ENCODE peak calls at places on chromosomes 5 and 9, in five cellular contexts. Y is A549, G is fibroblast of lung, O is MM.1S, U is IMR-90. D is an unnamed sample.

GRCh38 chr9:128683340-128684064 is 5.5 kb upstream of the SET start:
- DNase-seq in G (peak; percentile 49), U (peak; percentile 19), O (peak; percentile 82), Y (peak; percentile 55), D (peak; percentile 79)

GRCh38 chr9:132200706-132201105 is 38.8 kb downstream of the NTNG2 start:
- DNase-seq in U (no peak), G (no peak), O (no peak), Y (no peak), D (no peak)

GRCh38 chr9:15416880-15417279 is 5.8 kb upstream of the SNAPC3 start:
- DNase-seq in Y (peak; percentile 52), U (peak; percentile 65), O (no peak), G (peak; percentile 25), D (no peak)

GRCh38 chr5:146475906-146476305 is 28.8 kb downstream of the TCERG1 start:
- DNase-seq in O (no peak), Y (no peak), U (peak; percentile 2), G (peak; percentile 15), D (no peak)

GRCh38 chr5:14671414-14671813 is 6.9 kb downstream of the OTULIN start:
- DNase-seq in O (peak; percentile 34), Y (peak; percentile 19), G (peak; percentile 54), U (peak; percentile 71), D (no peak)

GRCh38 chr5:92505145-92505544 is 1075.9 kb downstream of the NR2F1-AS1 start:
- DNase-seq in U (peak; percentile 53), Y (no peak), O (no peak), G (peak; percentile 27), D (no peak)

GRCh38 chr5:77029376-77029885 is 773 bp upstream of the AGGF1 start:
- DNase-seq in O (no peak), U (no peak), G (no peak), Y (peak; percentile 8), D (no peak)

GRCh38 chr9:128805661-128806060 is 12.6 kb upstream of the ENDOG start:
- DNase-seq in O (no peak), G (no peak), Y (no peak), U (no peak), D (no peak)

GRCh38 chr9:76374702-76375543 is 19.3 kb downstream of the RFK start:
- DNase-seq in O (no peak), U (peak; percentile 96), Y (peak; percentile 99), G (peak; percentile 95), D (peak; percentile 59)

GRCh38 chr9:8329561-8330283 is 530.1 kb upstream of the DMAC1 start:
- DNase-seq in Y (no peak), G (no peak), U (no peak), O (no peak), D (no peak)

GRCh38 chr5:16013334-16014065 is 166.1 kb downstream of the MARCHF11 start:
- DNase-seq in U (no peak), G (no peak), O (no peak), Y (no peak), D (peak; percentile 59)

GRCh38 chr5:68383888-68384310 is 168.3 kb downstream of the PIK3R1 start:
- DNase-seq in U (no peak), G (no peak), O (no peak), Y (no peak), D (no peak)

GRCh38 chr5:139906661-139907060 is 111.1 kb downstream of the PSD2 start:
- DNase-seq in Y (no peak), O (no peak), G (no peak), U (no peak), D (no peak)

GRCh38 chr9:93035821-93036351 is 22.6 kb upstream of the SUSD3 start:
- DNase-seq in Y (no peak), G (no peak), U (no peak), O (no peak), D (no peak)

GRCh38 chr5:135244620-135245021 is 154.4 kb downstream of the MACROH2A1 start:
- DNase-seq in O (no peak), G (no peak), Y (no peak), U (no peak), D (no peak)

GRCh38 chr9:14478175-14479165 is 164.5 kb upstream of the NFIB start:
- DNase-seq in U (no peak), O (no peak), G (no peak), Y (no peak), D (no peak)

GRCh38 chr5:74415695-74416102 is 224.8 kb downstream of the ENC1 start:
- DNase-seq in G (no peak), O (no peak), Y (no peak), U (no peak), D (no peak)

GRCh38 chr5:116044073-116044472 is 11.8 kb downstream of the ARL14EPL start:
- DNase-seq in O (no peak), U (no peak), G (no peak), Y (no peak), D (no peak)

DNA sequence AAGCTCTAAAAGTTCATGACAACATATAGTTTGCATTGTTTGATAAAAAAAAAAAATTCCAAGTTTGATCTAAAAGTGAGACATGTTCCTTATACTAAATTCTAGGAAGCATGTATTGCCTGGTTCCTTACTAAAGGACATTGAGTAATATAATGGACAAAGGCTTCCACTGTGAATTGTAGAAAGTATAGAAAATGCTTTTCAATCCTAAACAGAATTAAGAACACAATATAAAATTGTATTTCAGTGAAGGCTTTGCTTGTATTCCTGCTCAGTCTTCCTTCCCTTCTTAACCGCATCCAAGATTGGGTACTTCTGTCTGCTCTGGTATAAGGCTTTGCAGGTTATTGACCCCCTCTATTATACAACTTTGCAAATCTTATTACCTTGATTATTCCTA is 2.4 kb downstream of the RECK start:
- DNase-seq in O (no peak), Y (no peak), U (no peak), G (no peak), D (no peak)
- H3K4me3 ChIP-seq in O (no peak overlapping the region), Y (no peak overlapping the region), U (peak overlapping the region; percentile 97), G (peak overlapping the region; percentile 95), D (no peak overlapping the region)

DNA sequence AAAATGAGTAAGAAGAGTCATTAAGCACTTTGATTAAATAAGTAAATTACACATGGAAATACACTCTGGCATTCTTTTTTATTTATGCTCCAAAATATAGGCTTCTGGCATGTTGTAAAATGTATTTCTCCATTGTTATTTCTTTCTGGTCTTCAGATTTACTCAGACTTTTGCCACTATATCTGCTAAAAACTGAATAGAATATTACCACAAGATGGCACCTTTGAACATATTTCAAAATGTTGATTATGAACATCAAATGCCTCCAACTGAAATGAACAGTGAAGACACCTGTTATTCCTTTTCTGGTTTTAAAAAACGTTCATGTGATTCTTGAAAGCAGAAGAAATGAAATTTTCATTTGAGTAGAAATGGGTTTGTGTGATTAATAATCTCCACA is 23.6 kb downstream of the TYRP1 start:
- DNase-seq in O (peak; percentile 21), Y (no peak), U (no peak), G (no peak), D (no peak)
- TF ChIP-seq CTCF in O (peak; percentile 13), Y (peak; percentile 57), U (peak; percentile 16), G (no peak), D (no peak)

DNA sequence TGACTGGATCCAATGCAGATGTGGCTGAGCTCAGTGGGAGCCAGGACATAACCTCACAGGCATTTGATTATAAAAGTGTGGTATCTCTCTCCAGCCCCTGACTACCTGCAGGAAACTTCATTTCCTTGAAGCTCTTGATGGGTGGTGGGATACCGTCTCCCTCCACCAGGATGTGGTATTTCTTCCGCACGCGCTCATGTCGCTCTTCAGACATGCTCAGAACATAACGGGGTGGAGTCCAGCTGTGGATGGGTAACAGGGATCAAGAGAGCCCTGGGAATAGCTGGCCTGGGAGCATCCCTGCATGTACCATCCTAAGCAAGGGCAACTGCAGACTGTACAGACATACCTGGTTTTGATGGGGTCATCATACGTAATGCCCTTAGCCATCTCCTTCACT is 1.2 kb downstream of the DDX41 start:
- DNase-seq in Y (no peak), U (no peak), G (no peak), O (no peak), D (no peak)
- H3K4me3 ChIP-seq in Y (peak overlapping the region; percentile 98), U (peak overlapping the region; percentile 70), G (peak overlapping the region; percentile 95), O (peak overlapping the region; percentile 97), D (peak overlapping the region; percentile 97)

GRCh38 chr9:6054280-6055099 is 39.1 kb upstream of the RANBP6 start:
- DNase-seq in Y (peak; percentile 81), U (peak; percentile 70), G (peak; percentile 56), O (peak; percentile 73), D (no peak)
- TF ChIP-seq CTCF in Y (peak; percentile 70), U (peak; percentile 74), G (peak; percentile 79), O (peak; percentile 86), D (peak; percentile 79)

GRCh38 chr5:129125819-129126218 is 31.3 kb downstream of the ISOC1 start:
- DNase-seq in O (peak; percentile 83), G (no peak), Y (no peak), U (no peak), D (no peak)
- H3K4me3 ChIP-seq in O (peak overlapping the region; percentile 54), G (no peak overlapping the region), Y (no peak overlapping the region), U (no peak overlapping the region), D (no peak overlapping the region)

GRCh38 chr9:130871395-130872057 is 25.1 kb downstream of the QRFP start:
- DNase-seq in O (no peak), Y (no peak), G (no peak), U (no peak), D (no peak)
- TF ChIP-seq CTCF in O (no peak), Y (no peak), G (no peak), U (no peak), D (no peak)

GRCh38 chr5:98593418-98593817 is 180.0 kb upstream of the RGMB start:
- DNase-seq in O (no peak), Y (no peak), G (no peak), U (no peak), D (no peak)

GRCh38 chr5:98588225-98588624 is 185.2 kb upstream of the RGMB start:
- DNase-seq in O (no peak), U (peak; percentile 37), G (peak; percentile 23), Y (no peak), D (no peak)

GRCh38 chr5:98599016-98599415 is 174.4 kb upstream of the RGMB start:
- DNase-seq in O (no peak), U (peak; percentile 28), Y (no peak), G (no peak), D (no peak)

DNA sequence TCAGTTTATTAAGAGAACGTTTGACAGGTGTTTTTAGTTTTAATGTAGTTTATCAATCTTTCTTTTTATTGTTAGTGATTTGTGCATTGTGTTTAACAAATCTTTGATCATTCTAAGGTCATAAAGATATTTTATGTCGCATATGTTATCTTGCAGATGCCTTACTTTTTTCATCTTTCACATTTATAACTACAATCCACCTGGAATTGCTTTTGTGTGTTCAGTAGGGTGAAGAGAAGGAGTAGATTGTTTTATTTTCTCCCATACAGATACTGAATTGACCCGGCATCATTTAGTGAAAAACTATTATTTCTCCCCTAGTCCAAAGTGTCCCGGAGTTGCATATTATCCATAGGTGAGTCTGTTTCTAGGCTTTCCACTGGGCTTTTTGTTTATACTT is 179.4 kb upstream of the RGMB start:
- DNase-seq in U (no peak), Y (no peak), G (no peak), O (no peak), D (no peak)
- H3K4me3 ChIP-seq in U (no peak overlapping the region), Y (no peak overlapping the region), G (no peak overlapping the region), O (no peak overlapping the region), D (no peak overlapping the region)

GRCh38 chr9:91155746-91156145 is 206.0 kb downstream of the AUH start:
- DNase-seq in O (no peak), U (no peak), G (no peak), Y (no peak), D (no peak)
- TF ChIP-seq CTCF in O (no peak), U (no peak), G (no peak), Y (no peak), D (no peak)